ENCODE peak calls at places on chromosomes 11 and 22, in seven cellular contexts. One of them, this sample, is unnamed.

GRCh38 chr11:32829157-32829679 is 509 bp upstream of the PRRG4 start:
- DNase-seq in suprapubic skin: no peak
- DNase-seq in COR-L47: no peak
- DNase-seq in NCI-H1436 treated with DMSO at 0.1 percent for 48 hours: no peak
- DNase-seq in stimulated activated effector memory CD8-positive, alpha-beta T cell treated with anti-CD3 and anti-CD28 coated beads, Interleukin-12 subunit alpha, Interleukin-12 subunit beta, amount 100 ng/mL, for 72 hours: no peak
- DNase-seq in transverse colon: no peak
- DNase-seq in DMS53: peak
- DNase-seq in this sample: peak

GRCh38 chr22:23137905-23138520 is 3.8 kb downstream of the RSPH14 start:
- DNase-seq in stimulated activated effector memory CD8-positive, alpha-beta T cell treated with anti-CD3 and anti-CD28 coated beads, Interleukin-12 subunit alpha, Interleukin-12 subunit beta, amount 100 ng/mL, for 72 hours: no peak
- DNase-seq in suprapubic skin: no peak
- DNase-seq in COR-L47: no peak
- DNase-seq in DMS53: peak
- DNase-seq in transverse colon: peak
- DNase-seq in NCI-H1436 treated with DMSO at 0.1 percent for 48 hours: no peak
- DNase-seq in this sample: no peak

GRCh38 chr11:102121329-102121728 is 11.1 kb downstream of the YAP1 start:
- DNase-seq in NCI-H1436 treated with DMSO at 0.1 percent for 48 hours: no peak
- DNase-seq in suprapubic skin: no peak
- DNase-seq in stimulated activated effector memory CD8-positive, alpha-beta T cell treated with anti-CD3 and anti-CD28 coated beads, Interleukin-12 subunit alpha, Interleukin-12 subunit beta, amount 100 ng/mL, for 72 hours: no peak
- DNase-seq in COR-L47: no peak
- DNase-seq in transverse colon: no peak
- DNase-seq in DMS53: no peak
- DNase-seq in this sample: no peak

GRCh38 chr22:42561856-42562255 is 8.1 kb downstream of the SERHL2 start:
- DNase-seq in COR-L47: no peak
- DNase-seq in suprapubic skin: no peak
- DNase-seq in stimulated activated effector memory CD8-positive, alpha-beta T cell treated with anti-CD3 and anti-CD28 coated beads, Interleukin-12 subunit alpha, Interleukin-12 subunit beta, amount 100 ng/mL, for 72 hours: no peak
- DNase-seq in DMS53: no peak
- DNase-seq in transverse colon: no peak
- DNase-seq in NCI-H1436 treated with DMSO at 0.1 percent for 48 hours: no peak
- DNase-seq in this sample: no peak

GRCh38 chr11:22069844-22070243 is 123.0 kb upstream of the ANO5 start:
- DNase-seq in transverse colon: no peak
- DNase-seq in NCI-H1436 treated with DMSO at 0.1 percent for 48 hours: no peak
- DNase-seq in COR-L47: no peak
- DNase-seq in suprapubic skin: no peak
- DNase-seq in stimulated activated effector memory CD8-positive, alpha-beta T cell treated with anti-CD3 and anti-CD28 coated beads, Interleukin-12 subunit alpha, Interleukin-12 subunit beta, amount 100 ng/mL, for 72 hours: no peak
- DNase-seq in DMS53: no peak
- DNase-seq in this sample: no peak

GRCh38 chr11:76854709-76855108 is 6.0 kb upstream of the ACER3 start:
- DNase-seq in transverse colon: no peak
- DNase-seq in DMS53: no peak
- DNase-seq in stimulated activated effector memory CD8-positive, alpha-beta T cell treated with anti-CD3 and anti-CD28 coated beads, Interleukin-12 subunit alpha, Interleukin-12 subunit beta, amount 100 ng/mL, for 72 hours: no peak
- DNase-seq in COR-L47: no peak
- DNase-seq in suprapubic skin: no peak
- DNase-seq in NCI-H1436 treated with DMSO at 0.1 percent for 48 hours: no peak
- DNase-seq in this sample: no peak

GRCh38 chr11:35165416-35166368 is 26.7 kb downstream of the CD44 start:
- DNase-seq in suprapubic skin: no peak
- DNase-seq in COR-L47: no peak
- DNase-seq in stimulated activated effector memory CD8-positive, alpha-beta T cell treated with anti-CD3 and anti-CD28 coated beads, Interleukin-12 subunit alpha, Interleukin-12 subunit beta, amount 100 ng/mL, for 72 hours: peak
- DNase-seq in NCI-H1436 treated with DMSO at 0.1 percent for 48 hours: no peak
- DNase-seq in transverse colon: peak
- DNase-seq in DMS53: no peak
- DNase-seq in this sample: no peak

GRCh38 chr11:63321723-63322122 is 47.9 kb upstream of the SLC22A9 start:
- DNase-seq in transverse colon: no peak
- DNase-seq in DMS53: no peak
- DNase-seq in suprapubic skin: no peak
- DNase-seq in COR-L47: no peak
- DNase-seq in NCI-H1436 treated with DMSO at 0.1 percent for 48 hours: no peak
- DNase-seq in stimulated activated effector memory CD8-positive, alpha-beta T cell treated with anti-CD3 and anti-CD28 coated beads, Interleukin-12 subunit alpha, Interleukin-12 subunit beta, amount 100 ng/mL, for 72 hours: no peak
- DNase-seq in this sample: no peak

GRCh38 chr11:116916872-116917271 is 79.5 kb upstream of the APOA1 start:
- DNase-seq in DMS53: no peak
- DNase-seq in suprapubic skin: no peak
- DNase-seq in transverse colon: no peak
- DNase-seq in NCI-H1436 treated with DMSO at 0.1 percent for 48 hours: no peak
- DNase-seq in COR-L47: no peak
- DNase-seq in stimulated activated effector memory CD8-positive, alpha-beta T cell treated with anti-CD3 and anti-CD28 coated beads, Interleukin-12 subunit alpha, Interleukin-12 subunit beta, amount 100 ng/mL, for 72 hours: no peak
- DNase-seq in this sample: no peak

GRCh38 chr11:1047576-1048156 is 11.1 kb upstream of the MUC6 start:
- DNase-seq in transverse colon: no peak
- DNase-seq in stimulated activated effector memory CD8-positive, alpha-beta T cell treated with anti-CD3 and anti-CD28 coated beads, Interleukin-12 subunit alpha, Interleukin-12 subunit beta, amount 100 ng/mL, for 72 hours: no peak
- DNase-seq in COR-L47: no peak
- DNase-seq in NCI-H1436 treated with DMSO at 0.1 percent for 48 hours: no peak
- DNase-seq in suprapubic skin: no peak
- DNase-seq in DMS53: no peak
- DNase-seq in this sample: no peak

GRCh38 chr11:126588630-126589491 is 233.4 kb downstream of the ST3GAL4 start:
- DNase-seq in DMS53: peak
- DNase-seq in transverse colon: no peak
- DNase-seq in COR-L47: peak
- DNase-seq in NCI-H1436 treated with DMSO at 0.1 percent for 48 hours: no peak
- DNase-seq in stimulated activated effector memory CD8-positive, alpha-beta T cell treated with anti-CD3 and anti-CD28 coated beads, Interleukin-12 subunit alpha, Interleukin-12 subunit beta, amount 100 ng/mL, for 72 hours: no peak
- DNase-seq in suprapubic skin: no peak
- DNase-seq in this sample: peak

GRCh38 chr11:1839204-1839923 is 583 bp downstream of the TNNI2 start:
- DNase-seq in transverse colon: no peak
- DNase-seq in NCI-H1436 treated with DMSO at 0.1 percent for 48 hours: no peak
- DNase-seq in suprapubic skin: no peak
- DNase-seq in stimulated activated effector memory CD8-positive, alpha-beta T cell treated with anti-CD3 and anti-CD28 coated beads, Interleukin-12 subunit alpha, Interleukin-12 subunit beta, amount 100 ng/mL, for 72 hours: no peak
- DNase-seq in DMS53: no peak
- DNase-seq in COR-L47: no peak
- DNase-seq in this sample: no peak

GRCh38 chr11:116787786-116788486 is at the start of gene ZPR1:
- DNase-seq in NCI-H1436 treated with DMSO at 0.1 percent for 48 hours: no peak
- DNase-seq in DMS53: peak
- DNase-seq in stimulated activated effector memory CD8-positive, alpha-beta T cell treated with anti-CD3 and anti-CD28 coated beads, Interleukin-12 subunit alpha, Interleukin-12 subunit beta, amount 100 ng/mL, for 72 hours: peak
- DNase-seq in COR-L47: peak
- DNase-seq in transverse colon: peak
- DNase-seq in suprapubic skin: peak
- DNase-seq in this sample: peak

GRCh38 chr11:43736502-43737193 is 56.1 kb downstream of the HSD17B12 start:
- DNase-seq in transverse colon: no peak
- DNase-seq in DMS53: no peak
- DNase-seq in COR-L47: no peak
- DNase-seq in suprapubic skin: no peak
- DNase-seq in stimulated activated effector memory CD8-positive, alpha-beta T cell treated with anti-CD3 and anti-CD28 coated beads, Interleukin-12 subunit alpha, Interleukin-12 subunit beta, amount 100 ng/mL, for 72 hours: no peak
- DNase-seq in NCI-H1436 treated with DMSO at 0.1 percent for 48 hours: no peak
- DNase-seq in this sample: no peak

GRCh38 chr11:88414981-88415391 is 77.5 kb upstream of the CTSC start:
- DNase-seq in transverse colon: no peak
- DNase-seq in NCI-H1436 treated with DMSO at 0.1 percent for 48 hours: no peak
- DNase-seq in COR-L47: peak
- DNase-seq in DMS53: peak
- DNase-seq in stimulated activated effector memory CD8-positive, alpha-beta T cell treated with anti-CD3 and anti-CD28 coated beads, Interleukin-12 subunit alpha, Interleukin-12 subunit beta, amount 100 ng/mL, for 72 hours: no peak
- DNase-seq in suprapubic skin: no peak
- DNase-seq in this sample: no peak

GRCh38 chr11:126965331-126965730 is 35.2 kb downstream of the KIRREL3 start:
- DNase-seq in stimulated activated effector memory CD8-positive, alpha-beta T cell treated with anti-CD3 and anti-CD28 coated beads, Interleukin-12 subunit alpha, Interleukin-12 subunit beta, amount 100 ng/mL, for 72 hours: no peak
- DNase-seq in suprapubic skin: no peak
- DNase-seq in DMS53: no peak
- DNase-seq in transverse colon: no peak
- DNase-seq in COR-L47: no peak
- DNase-seq in NCI-H1436 treated with DMSO at 0.1 percent for 48 hours: no peak
- DNase-seq in this sample: no peak

GRCh38 chr11:10743354-10744035 is 7.6 kb upstream of the CTR9 start:
- DNase-seq in transverse colon: peak
- DNase-seq in NCI-H1436 treated with DMSO at 0.1 percent for 48 hours: no peak
- DNase-seq in suprapubic skin: no peak
- DNase-seq in stimulated activated effector memory CD8-positive, alpha-beta T cell treated with anti-CD3 and anti-CD28 coated beads, Interleukin-12 subunit alpha, Interleukin-12 subunit beta, amount 100 ng/mL, for 72 hours: no peak
- DNase-seq in COR-L47: no peak
- DNase-seq in DMS53: peak
- DNase-seq in this sample: no peak

GRCh38 chr11:19508166-19508565 is 204.5 kb upstream of the NAV2 start:
- DNase-seq in suprapubic skin: no peak
- DNase-seq in transverse colon: peak
- DNase-seq in stimulated activated effector memory CD8-positive, alpha-beta T cell treated with anti-CD3 and anti-CD28 coated beads, Interleukin-12 subunit alpha, Interleukin-12 subunit beta, amount 100 ng/mL, for 72 hours: no peak
- DNase-seq in DMS53: peak
- DNase-seq in COR-L47: no peak
- DNase-seq in NCI-H1436 treated with DMSO at 0.1 percent for 48 hours: no peak
- DNase-seq in this sample: no peak

GRCh38 chr11:77471520-77472234 is 2.2 kb downstream of the PAK1 start:
- DNase-seq in DMS53: peak
- DNase-seq in stimulated activated effector memory CD8-positive, alpha-beta T cell treated with anti-CD3 and anti-CD28 coated beads, Interleukin-12 subunit alpha, Interleukin-12 subunit beta, amount 100 ng/mL, for 72 hours: no peak
- DNase-seq in suprapubic skin: no peak
- DNase-seq in transverse colon: peak
- DNase-seq in NCI-H1436 treated with DMSO at 0.1 percent for 48 hours: no peak
- DNase-seq in COR-L47: peak
- DNase-seq in this sample: peak

GRCh38 chr11:11740081-11740702 is 101.6 kb upstream of the USP47 start:
- DNase-seq in transverse colon: no peak
- DNase-seq in suprapubic skin: no peak
- DNase-seq in COR-L47: peak
- DNase-seq in stimulated activated effector memory CD8-positive, alpha-beta T cell treated with anti-CD3 and anti-CD28 coated beads, Interleukin-12 subunit alpha, Interleukin-12 subunit beta, amount 100 ng/mL, for 72 hours: no peak
- DNase-seq in NCI-H1436 treated with DMSO at 0.1 percent for 48 hours: no peak
- DNase-seq in DMS53: no peak
- DNase-seq in this sample: no peak

GRCh38 chr11:122672892-122673291 is 17.4 kb downstream of the UBASH3B start:
- DNase-seq in transverse colon: peak
- DNase-seq in DMS53: no peak
- DNase-seq in stimulated activated effector memory CD8-positive, alpha-beta T cell treated with anti-CD3 and anti-CD28 coated beads, Interleukin-12 subunit alpha, Interleukin-12 subunit beta, amount 100 ng/mL, for 72 hours: no peak
- DNase-seq in NCI-H1436 treated with DMSO at 0.1 percent for 48 hours: no peak
- DNase-seq in COR-L47: no peak
- DNase-seq in suprapubic skin: no peak
- DNase-seq in this sample: no peak

GRCh38 chr11:66112041-66112491 is 42.0 kb downstream of the PACS1 start:
- DNase-seq in DMS53: peak
- DNase-seq in suprapubic skin: no peak
- DNase-seq in stimulated activated effector memory CD8-positive, alpha-beta T cell treated with anti-CD3 and anti-CD28 coated beads, Interleukin-12 subunit alpha, Interleukin-12 subunit beta, amount 100 ng/mL, for 72 hours: no peak
- DNase-seq in NCI-H1436 treated with DMSO at 0.1 percent for 48 hours: no peak
- DNase-seq in COR-L47: no peak
- DNase-seq in transverse colon: no peak
- DNase-seq in this sample: no peak

GRCh38 chr11:77083553-77084245 is 16.9 kb downstream of the CAPN5 start:
- DNase-seq in transverse colon: peak
- DNase-seq in DMS53: no peak
- DNase-seq in stimulated activated effector memory CD8-positive, alpha-beta T cell treated with anti-CD3 and anti-CD28 coated beads, Interleukin-12 subunit alpha, Interleukin-12 subunit beta, amount 100 ng/mL, for 72 hours: no peak
- DNase-seq in NCI-H1436 treated with DMSO at 0.1 percent for 48 hours: no peak
- DNase-seq in suprapubic skin: peak
- DNase-seq in COR-L47: no peak
- DNase-seq in this sample: no peak

GRCh38 chr11:69704508-69705245 is 855 bp upstream of the FGF19 start:
- DNase-seq in suprapubic skin: no peak
- DNase-seq in NCI-H1436 treated with DMSO at 0.1 percent for 48 hours: no peak
- DNase-seq in stimulated activated effector memory CD8-positive, alpha-beta T cell treated with anti-CD3 and anti-CD28 coated beads, Interleukin-12 subunit alpha, Interleukin-12 subunit beta, amount 100 ng/mL, for 72 hours: no peak
- DNase-seq in COR-L47: peak
- DNase-seq in DMS53: peak
- DNase-seq in transverse colon: no peak
- DNase-seq in this sample: peak

GRCh38 chr11:69860796-69861445 is 41.7 kb upstream of the FGF3 start:
- DNase-seq in NCI-H1436 treated with DMSO at 0.1 percent for 48 hours: no peak
- DNase-seq in stimulated activated effector memory CD8-positive, alpha-beta T cell treated with anti-CD3 and anti-CD28 coated beads, Interleukin-12 subunit alpha, Interleukin-12 subunit beta, amount 100 ng/mL, for 72 hours: no peak
- DNase-seq in suprapubic skin: peak
- DNase-seq in COR-L47: no peak
- DNase-seq in transverse colon: no peak
- DNase-seq in DMS53: no peak
- DNase-seq in this sample: no peak

GRCh38 chr22:49322861-49323622 is 504.6 kb downstream of the BRD1 start:
- DNase-seq in DMS53: no peak
- DNase-seq in suprapubic skin: peak
- DNase-seq in NCI-H1436 treated with DMSO at 0.1 percent for 48 hours: no peak
- DNase-seq in stimulated activated effector memory CD8-positive, alpha-beta T cell treated with anti-CD3 and anti-CD28 coated beads, Interleukin-12 subunit alpha, Interleukin-12 subunit beta, amount 100 ng/mL, for 72 hours: no peak
- DNase-seq in transverse colon: no peak
- DNase-seq in COR-L47: no peak
- DNase-seq in this sample: no peak

GRCh38 chr11:111019449-111019848 is 226.1 kb upstream of the POU2AF2 start:
- DNase-seq in stimulated activated effector memory CD8-positive, alpha-beta T cell treated with anti-CD3 and anti-CD28 coated beads, Interleukin-12 subunit alpha, Interleukin-12 subunit beta, amount 100 ng/mL, for 72 hours: no peak
- DNase-seq in suprapubic skin: no peak
- DNase-seq in transverse colon: no peak
- DNase-seq in DMS53: no peak
- DNase-seq in COR-L47: no peak
- DNase-seq in NCI-H1436 treated with DMSO at 0.1 percent for 48 hours: no peak
- DNase-seq in this sample: no peak

GRCh38 chr11:7874061-7874460 is 57.0 kb downstream of the OR10A6 start:
- DNase-seq in stimulated activated effector memory CD8-positive, alpha-beta T cell treated with anti-CD3 and anti-CD28 coated beads, Interleukin-12 subunit alpha, Interleukin-12 subunit beta, amount 100 ng/mL, for 72 hours: no peak
- DNase-seq in NCI-H1436 treated with DMSO at 0.1 percent for 48 hours: no peak
- DNase-seq in DMS53: no peak
- DNase-seq in suprapubic skin: no peak
- DNase-seq in COR-L47: no peak
- DNase-seq in transverse colon: no peak
- DNase-seq in this sample: no peak

GRCh38 chr11:82631722-82632630 is 101.7 kb downstream of the FAM181B start:
- DNase-seq in transverse colon: no peak
- DNase-seq in NCI-H1436 treated with DMSO at 0.1 percent for 48 hours: no peak
- DNase-seq in COR-L47: no peak
- DNase-seq in stimulated activated effector memory CD8-positive, alpha-beta T cell treated with anti-CD3 and anti-CD28 coated beads, Interleukin-12 subunit alpha, Interleukin-12 subunit beta, amount 100 ng/mL, for 72 hours: no peak
- DNase-seq in DMS53: no peak
- DNase-seq in suprapubic skin: no peak
- DNase-seq in this sample: no peak

GRCh38 chr11:2806351-2807058 is 79.1 kb downstream of the CDKN1C start:
- DNase-seq in NCI-H1436 treated with DMSO at 0.1 percent for 48 hours: no peak
- DNase-seq in suprapubic skin: peak
- DNase-seq in stimulated activated effector memory CD8-positive, alpha-beta T cell treated with anti-CD3 and anti-CD28 coated beads, Interleukin-12 subunit alpha, Interleukin-12 subunit beta, amount 100 ng/mL, for 72 hours: no peak
- DNase-seq in COR-L47: no peak
- DNase-seq in transverse colon: peak
- DNase-seq in DMS53: no peak
- DNase-seq in this sample: no peak

GRCh38 chr11:117384045-117384444 is 56.4 kb downstream of the CEP164 start:
- DNase-seq in transverse colon: no peak
- DNase-seq in COR-L47: no peak
- DNase-seq in stimulated activated effector memory CD8-positive, alpha-beta T cell treated with anti-CD3 and anti-CD28 coated beads, Interleukin-12 subunit alpha, Interleukin-12 subunit beta, amount 100 ng/mL, for 72 hours: no peak
- DNase-seq in suprapubic skin: no peak
- DNase-seq in DMS53: no peak
- DNase-seq in NCI-H1436 treated with DMSO at 0.1 percent for 48 hours: no peak
- DNase-seq in this sample: no peak

GRCh38 chr22:32653823-32654222 is 147.7 kb upstream of the TIMP3 start:
- DNase-seq in suprapubic skin: no peak
- DNase-seq in DMS53: no peak
- DNase-seq in stimulated activated effector memory CD8-positive, alpha-beta T cell treated with anti-CD3 and anti-CD28 coated beads, Interleukin-12 subunit alpha, Interleukin-12 subunit beta, amount 100 ng/mL, for 72 hours: no peak
- DNase-seq in transverse colon: no peak
- DNase-seq in NCI-H1436 treated with DMSO at 0.1 percent for 48 hours: no peak
- DNase-seq in COR-L47: no peak
- DNase-seq in this sample: no peak

GRCh38 chr11:70085815-70086769 is 8.0 kb downstream of the ANO1 start:
- DNase-seq in suprapubic skin: no peak
- DNase-seq in NCI-H1436 treated with DMSO at 0.1 percent for 48 hours: no peak
- DNase-seq in stimulated activated effector memory CD8-positive, alpha-beta T cell treated with anti-CD3 and anti-CD28 coated beads, Interleukin-12 subunit alpha, Interleukin-12 subunit beta, amount 100 ng/mL, for 72 hours: no peak
- DNase-seq in transverse colon: no peak
- DNase-seq in COR-L47: no peak
- DNase-seq in DMS53: no peak
- DNase-seq in this sample: no peak

GRCh38 chr11:116646191-116646590 is 126.6 kb downstream of the BUD13 start:
- DNase-seq in NCI-H1436 treated with DMSO at 0.1 percent for 48 hours: no peak
- DNase-seq in suprapubic skin: no peak
- DNase-seq in stimulated activated effector memory CD8-positive, alpha-beta T cell treated with anti-CD3 and anti-CD28 coated beads, Interleukin-12 subunit alpha, Interleukin-12 subunit beta, amount 100 ng/mL, for 72 hours: no peak
- DNase-seq in transverse colon: no peak
- DNase-seq in COR-L47: no peak
- DNase-seq in DMS53: no peak
- DNase-seq in this sample: no peak

GRCh38 chr11:27696112-27696511 is 4.1 kb downstream of the BDNF start:
- DNase-seq in suprapubic skin: no peak
- DNase-seq in DMS53: no peak
- DNase-seq in stimulated activated effector memory CD8-positive, alpha-beta T cell treated with anti-CD3 and anti-CD28 coated beads, Interleukin-12 subunit alpha, Interleukin-12 subunit beta, amount 100 ng/mL, for 72 hours: no peak
- DNase-seq in NCI-H1436 treated with DMSO at 0.1 percent for 48 hours: no peak
- DNase-seq in transverse colon: no peak
- DNase-seq in COR-L47: no peak
- DNase-seq in this sample: no peak